ENCODE peak calls at places on chromosome 21, in seven cellular contexts. P is Peyer's patch, O is esophagus squamous epithelium, A is endothelial cell, E is fibroblast of the aortic adventitia, Y is psoas muscle, T is brain microvascular endothelial cell. D is an unnamed sample.

GRCh38 chr21:31967334-31967733 is 94.5 kb downstream of the HUNK start:
- DNase-seq in P (no peak), Y (no peak), A (no peak), E (no peak), T (no peak), O (no peak), D (no peak)

GRCh38 chr21:42496839-42497202 is 797 bp upstream of the RSPH1 start:
- DNase-seq in O (no peak), E (peak), Y (no peak), A (no peak), P (peak), T (no peak), D (no peak)

GRCh38 chr21:45570826-45571601 is 28.8 kb upstream of the SLC19A1 start:
- DNase-seq in O (no peak), Y (no peak), T (peak), A (no peak), E (no peak), P (no peak), D (no peak)

GRCh38 chr21:18517905-18518566 is 114.5 kb upstream of the TMPRSS15 start:
- DNase-seq in E (no peak), T (no peak), Y (no peak), O (no peak), P (no peak), A (no peak), D (no peak)

GRCh38 chr21:38170283-38170682 is 86.5 kb upstream of the KCNJ15 start:
- DNase-seq in A (peak), P (no peak), Y (no peak), T (peak), E (peak), O (no peak), D (peak)

GRCh38 chr21:46056450-46056903 is 41.4 kb upstream of the COL6A2 start:
- DNase-seq in O (no peak), T (peak), A (no peak), P (no peak), E (peak), Y (peak), D (no peak)

GRCh38 chr21:45542242-45542666 is at the start of gene SLC19A1:
- DNase-seq in A (peak), P (peak), T (no peak), E (peak), O (no peak), Y (peak), D (peak)

GRCh38 chr21:25342811-25343210 is 264.5 kb downstream of the MRPL39 start:
- DNase-seq in T (no peak), P (no peak), O (no peak), A (no peak), Y (no peak), E (peak), D (no peak)

GRCh38 chr21:35210093-35210492 is 161.0 kb upstream of the RUNX1 start:
- DNase-seq in Y (no peak), E (no peak), T (no peak), P (no peak), O (no peak), A (no peak), D (no peak)

GRCh38 chr21:33968082-33968997 is 52.7 kb upstream of the ATP5PO start:
- DNase-seq in P (no peak), E (peak), O (no peak), T (peak), Y (no peak), A (peak), D (no peak)

GRCh38 chr21:45383615-45384201 is 21.3 kb upstream of the COL18A1 start:
- DNase-seq in P (no peak), O (no peak), T (no peak), Y (peak), E (no peak), A (no peak), D (peak)

GRCh38 chr21:26834181-26834945 is 10.8 kb downstream of the ADAMTS1 start:
- DNase-seq in A (no peak), Y (no peak), O (no peak), E (peak), P (no peak), T (peak), D (no peak)
- TF ChIP-seq CTCF in A (peak), Y (peak), O (peak), E (peak), P (no peak), T (peak), D (no peak)

GRCh38 chr21:26846036-26846931 is 1.1 kb upstream of the ADAMTS1 start:
- DNase-seq in T (peak), P (peak), E (peak), A (peak), Y (peak), O (no peak), D (no peak)
- TF ChIP-seq CTCF in T (peak), P (no peak), E (peak), A (peak), Y (peak), O (peak), D (no peak)

GRCh38 chr21:14306143-14306907 is 76.6 kb downstream of the HSPA13 start:
- DNase-seq in P (no peak), T (no peak), O (no peak), E (peak), Y (no peak), A (no peak), D (no peak)
- TF ChIP-seq CTCF in P (no peak), T (no peak), O (peak), E (no peak), Y (peak), A (no peak), D (peak)

GRCh38 chr21:40754466-40754865 is 92.5 kb downstream of the DSCAM start:
- DNase-seq in T (no peak), A (no peak), O (no peak), Y (no peak), E (no peak), P (no peak), D (no peak)

GRCh38 chr21:40760811-40761210 is 86.1 kb downstream of the DSCAM start:
- DNase-seq in T (no peak), E (no peak), O (no peak), A (no peak), Y (no peak), P (no peak), D (no peak)

GRCh38 chr21:40753756-40754155 is 93.2 kb downstream of the DSCAM start:
- DNase-seq in P (no peak), E (no peak), Y (no peak), T (no peak), A (no peak), O (no peak), D (no peak)

GRCh38 chr21:40757366-40757765 is 89.6 kb downstream of the DSCAM start:
- DNase-seq in Y (no peak), E (no peak), T (no peak), O (no peak), A (no peak), P (no peak), D (no peak)

GRCh38 chr21:40759061-40759460 is 87.9 kb downstream of the DSCAM start:
- DNase-seq in O (no peak), P (no peak), E (no peak), T (no peak), A (no peak), Y (no peak), D (no peak)
- TF ChIP-seq CTCF in O (no peak), P (no peak), E (no peak), T (no peak), A (no peak), Y (no peak), D (no peak)

DNA sequence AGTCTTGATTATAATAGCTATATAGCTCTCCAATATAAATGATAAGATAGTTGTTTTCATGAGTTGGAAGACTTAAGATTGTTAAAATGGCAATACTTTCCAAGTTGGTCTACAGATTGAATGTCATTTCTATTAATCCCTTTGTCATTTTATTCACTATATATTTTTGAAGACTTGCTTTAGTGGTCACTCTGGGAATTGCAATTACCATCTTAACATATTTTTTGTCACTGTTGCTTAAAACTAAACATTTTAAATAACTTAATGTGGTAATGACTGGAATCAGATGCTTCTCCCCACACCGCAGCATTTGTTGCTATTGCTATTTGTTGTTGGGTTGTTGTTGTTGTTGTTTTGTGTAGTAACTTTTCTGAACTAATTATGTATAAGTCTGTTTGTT is 1592.9 kb downstream of the MRPL39 start:
- DNase-seq in E (no peak), Y (no peak), O (no peak), P (no peak), A (no peak), T (no peak), D (no peak)
- TF ChIP-seq CTCF in E (peak), Y (no peak), O (peak), P (no peak), A (peak), T (peak), D (peak)